ENCODE peak calls at places on chromosomes 11 and 22, in four cellular contexts. E is astrocyte of the cerebellum, K is lung microvascular endothelial cell, L is EL. D is an unnamed sample.

GRCh38 chr11:28476053-28476452 is 367.9 kb downstream of the METTL15 start:
- DNase-seq in E (peak), K (no peak), L (no peak), D (peak)

GRCh38 chr11:76666408-76666807 is 4.1 kb downstream of the LRRC32 start:
- DNase-seq in E (no peak), K (peak), L (no peak), D (no peak)

GRCh38 chr11:68021167-68021787 is 9.2 kb upstream of the NDUFS8 start:
- DNase-seq in E (no peak), K (peak), L (no peak), D (no peak)

GRCh38 chr11:70517996-70518907 is 119.9 kb downstream of the CTTN start:
- DNase-seq in E (no peak), K (no peak), L (peak), D (no peak)

GRCh38 chr11:125701858-125702621 is 21.4 kb upstream of the ACRV1 start:
- DNase-seq in E (no peak), K (no peak), L (no peak), D (no peak)

GRCh38 chr22:41132555-41132954 is 40.2 kb downstream of the EP300 start:
- DNase-seq in E (no peak), K (no peak), L (peak), D (no peak)

GRCh38 chr22:22752556-22753477 is 108.4 kb downstream of the GGTLC2 start:
- DNase-seq in E (no peak), K (peak), L (peak), D (peak)

GRCh38 chr11:1153105-1153950 is 4.4 kb upstream of the MUC5AC start:
- DNase-seq in E (no peak), K (no peak), L (peak), D (no peak)

GRCh38 chr11:33044281-33044680 is 4.9 kb downstream of the TCP11L1 start:
- DNase-seq in E (peak), K (no peak), L (peak), D (peak)

GRCh38 chr11:61830318-61831105 is 2.4 kb downstream of the FADS2 start:
- DNase-seq in E (no peak), K (no peak), L (no peak), D (no peak)

GRCh38 chr22:29003975-29004646 is 57.5 kb downstream of the C22orf31 start:
- DNase-seq in E (no peak), K (no peak), L (no peak), D (no peak)

GRCh38 chr11:118615996-118616395 is 8.6 kb downstream of the PHLDB1 start:
- DNase-seq in E (no peak), K (no peak), L (no peak), D (no peak)

GRCh38 chr22:38172489-38173155 is 9.0 kb downstream of the PLA2G6 start:
- DNase-seq in E (no peak), K (peak), L (no peak), D (no peak)

GRCh38 chr22:46750530-46750800 is 12.0 kb upstream of the TBC1D22A start:
- DNase-seq in E (no peak), K (no peak), L (no peak), D (no peak)

D was measured in A673.